ENCODE peak calls at places on chromosome 21, in eight cellular contexts. D is PC-9, X is psoas muscle, W is fibroblast of mammary gland, P is ovary, M is hepatocyte, K is choroid plexus epithelial cell, Y is lower leg skin. Z is an unnamed sample.

GRCh38 chr21:25396135-25396711 is 211.1 kb downstream of the MRPL39 start:
- DNase-seq in D (no peak), X (no peak), W (no peak), P (no peak), M (no peak), K (no peak), Y (no peak), Z (no peak)

GRCh38 chr21:42214081-42214750 is 4.7 kb upstream of the ABCG1 start:
- DNase-seq in D (no peak), X (no peak), W (no peak), P (no peak), M (no peak), K (no peak), Y (peak), Z (no peak)

GRCh38 chr21:28479660-28480059 is 513.0 kb downstream of the LTN1 start:
- DNase-seq in D (no peak), X (no peak), W (no peak), P (no peak), M (no peak), K (no peak), Y (no peak), Z (no peak)

GRCh38 chr21:28865488-28866186 is 127.0 kb downstream of the LTN1 start:
- DNase-seq in D (no peak), X (no peak), W (no peak), P (no peak), M (no peak), K (no peak), Y (no peak), Z (no peak)

GRCh38 chr21:42674351-42674940 is 21.0 kb downstream of the PDE9A start:
- DNase-seq in D (no peak), X (peak), W (peak), P (peak), M (peak), K (no peak), Y (no peak), Z (no peak)

GRCh38 chr21:42997053-42997452 is 22.7 kb downstream of the PKNOX1 start:
- DNase-seq in D (peak), X (peak), W (peak), P (peak), M (peak), K (peak), Y (no peak), Z (peak)

GRCh38 chr21:25191141-25191540 is 416.1 kb downstream of the MRPL39 start:
- DNase-seq in D (no peak), X (no peak), W (no peak), P (no peak), M (no peak), K (no peak), Y (no peak), Z (no peak)

GRCh38 chr21:17196619-17197018 is 316.2 kb upstream of the CXADR start:
- DNase-seq in D (no peak), X (no peak), W (peak), P (no peak), M (peak), K (no peak), Y (no peak), Z (no peak)

GRCh38 chr21:42384184-42384583 is 11.7 kb downstream of the TMPRSS3 start:
- DNase-seq in D (no peak), X (no peak), W (no peak), P (no peak), M (no peak), K (no peak), Y (no peak), Z (no peak)

GRCh38 chr21:29315155-29315749 is 16.5 kb downstream of the BACH1 start:
- DNase-seq in D (no peak), X (no peak), W (no peak), P (no peak), M (no peak), K (no peak), Y (no peak), Z (no peak)

GRCh38 chr21:43352568-43353281 is 74.2 kb downstream of the SIK1 start:
- DNase-seq in D (no peak), X (no peak), W (peak), P (no peak), M (no peak), K (peak), Y (no peak), Z (no peak)

GRCh38 chr21:34576043-34576466 is 38.9 kb downstream of the RCAN1 start:
- DNase-seq in D (no peak), X (no peak), W (peak), P (no peak), M (no peak), K (no peak), Y (no peak), Z (no peak)

GRCh38 chr21:37829043-37829442 is 87.2 kb downstream of the KCNJ6 start:
- DNase-seq in D (no peak), X (no peak), W (no peak), P (no peak), M (no peak), K (no peak), Y (no peak), Z (no peak)

GRCh38 chr21:33430858-33431257 is 27.6 kb downstream of the IFNGR2 start:
- DNase-seq in D (no peak), X (no peak), W (no peak), P (no peak), M (no peak), K (no peak), Y (no peak), Z (no peak)

GRCh38 chr21:42102516-42102915 is 31.4 kb downstream of the UMODL1 start:
- DNase-seq in D (no peak), X (no peak), W (no peak), P (no peak), M (no peak), K (no peak), Y (no peak), Z (no peak)

GRCh38 chr21:41958886-41959563 is 5.2 kb upstream of the C2CD2 start:
- DNase-seq in D (peak), X (peak), W (no peak), P (no peak), M (no peak), K (no peak), Y (peak), Z (no peak)

GRCh38 chr21:26550357-26550756 is 22.7 kb downstream of the CYYR1 start:
- DNase-seq in D (no peak), X (no peak), W (no peak), P (no peak), M (no peak), K (peak), Y (no peak), Z (no peak)
- TF ChIP-seq CTCF in D (no peak), X (no peak), W (no peak), P (no peak), M (no peak), K (no peak), Y (no peak), Z (no peak)

GRCh38 chr21:31873275-31873695 is 465 bp downstream of the HUNK start:
- DNase-seq in D (no peak), X (peak), W (no peak), P (no peak), M (peak), K (no peak), Y (peak), Z (no peak)

GRCh38 chr21:31873696-31874599 is 1.1 kb downstream of the HUNK start:
- DNase-seq in D (no peak), X (peak), W (no peak), P (no peak), M (peak), K (peak), Y (peak), Z (no peak)

GRCh38 chr21:31872072-31872451 is 758 bp upstream of the HUNK start:
- DNase-seq in D (no peak), X (no peak), W (no peak), P (no peak), M (no peak), K (no peak), Y (no peak), Z (no peak)

GRCh38 chr21:31874817-31875216 is 2.0 kb downstream of the HUNK start:
- DNase-seq in D (no peak), X (no peak), W (no peak), P (no peak), M (peak), K (no peak), Y (peak), Z (no peak)

GRCh38 chr21:31872452-31873274 is at the start of gene HUNK:
- DNase-seq in D (no peak), X (peak), W (peak), P (peak), M (peak), K (peak), Y (peak), Z (no peak)
- TF ChIP-seq CTCF in D (no peak), X (no peak), W (no peak), P (no peak), M (no peak), K (no peak), Y (no peak), Z (no peak)

DNA sequence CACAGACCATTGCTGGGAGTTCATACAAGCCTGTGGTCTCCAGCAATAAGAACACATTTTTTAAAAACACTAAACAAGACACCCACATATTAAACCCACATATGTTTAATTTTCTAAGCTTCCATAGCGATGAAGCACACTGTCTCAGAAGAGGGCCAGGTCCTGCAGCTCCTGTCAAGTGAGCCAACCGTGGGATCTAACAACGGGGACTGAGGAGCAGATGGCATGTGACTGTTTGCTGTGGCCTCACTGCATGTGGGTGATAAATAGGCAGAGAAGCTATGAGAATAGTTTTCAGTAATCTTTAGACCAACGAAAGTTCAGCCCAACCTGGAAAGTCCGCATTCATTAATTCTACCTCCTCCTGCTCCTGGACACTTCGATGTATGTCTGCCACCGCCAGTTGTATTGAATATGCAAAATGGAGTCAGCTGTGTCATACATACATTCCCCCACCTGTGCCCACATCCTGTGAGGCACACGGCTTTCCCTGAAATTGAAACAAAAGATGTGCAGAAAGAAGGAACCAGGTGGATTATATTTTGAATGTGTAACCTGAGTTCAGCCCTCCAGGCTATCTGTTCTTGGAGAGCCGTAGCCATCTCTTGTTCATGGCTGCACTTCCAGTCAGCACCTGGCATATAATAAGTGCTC is 88.2 kb downstream of the MIS18A start:
- DNase-seq in D (no peak), X (no peak), W (no peak), P (no peak), M (no peak), K (no peak), Y (no peak), Z (no peak)
- TF ChIP-seq CTCF in D (no peak), X (no peak), W (no peak), P (no peak), M (no peak), K (no peak), Y (no peak), Z (no peak)

DNA sequence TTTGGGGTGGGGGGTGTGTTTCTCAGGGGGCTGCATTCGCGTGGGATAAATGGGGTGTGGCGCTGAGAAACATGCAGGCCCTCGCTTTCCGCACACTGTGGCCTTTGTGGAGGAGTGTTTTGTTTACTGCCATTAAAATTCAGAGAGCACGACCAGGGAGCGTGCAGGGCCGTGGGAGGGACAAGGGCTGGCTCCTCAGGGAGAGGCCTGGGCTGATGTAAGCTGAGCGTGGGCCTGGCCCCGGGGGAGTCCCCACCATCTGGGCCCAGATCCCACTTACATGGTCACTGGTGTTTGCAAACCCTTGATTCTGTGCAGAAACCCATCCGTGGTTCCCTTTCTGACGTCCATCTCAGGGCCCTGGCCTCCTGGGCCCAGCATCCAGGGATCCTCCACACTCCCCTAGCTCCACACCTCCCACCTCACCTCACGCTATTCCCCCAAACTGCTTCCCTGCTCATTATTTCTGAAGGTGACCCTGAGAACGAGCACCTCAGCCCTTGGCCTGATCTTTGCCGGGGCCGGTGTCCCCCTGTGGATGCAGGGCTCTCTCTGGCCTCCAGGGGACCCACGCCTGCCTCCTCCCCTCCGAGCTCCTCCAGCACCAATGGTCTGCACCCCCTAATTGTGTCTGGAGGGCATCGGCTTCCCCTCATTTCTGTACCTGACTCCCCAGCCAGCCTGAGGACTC is 92.5 kb upstream of the SIM2 start:
- DNase-seq in D (no peak), X (no peak), W (no peak), P (no peak), M (no peak), K (no peak), Y (no peak), Z (no peak)
- TF ChIP-seq CTCF in D (no peak), X (no peak), W (no peak), P (no peak), M (no peak), K (no peak), Y (no peak), Z (no peak)

DNA sequence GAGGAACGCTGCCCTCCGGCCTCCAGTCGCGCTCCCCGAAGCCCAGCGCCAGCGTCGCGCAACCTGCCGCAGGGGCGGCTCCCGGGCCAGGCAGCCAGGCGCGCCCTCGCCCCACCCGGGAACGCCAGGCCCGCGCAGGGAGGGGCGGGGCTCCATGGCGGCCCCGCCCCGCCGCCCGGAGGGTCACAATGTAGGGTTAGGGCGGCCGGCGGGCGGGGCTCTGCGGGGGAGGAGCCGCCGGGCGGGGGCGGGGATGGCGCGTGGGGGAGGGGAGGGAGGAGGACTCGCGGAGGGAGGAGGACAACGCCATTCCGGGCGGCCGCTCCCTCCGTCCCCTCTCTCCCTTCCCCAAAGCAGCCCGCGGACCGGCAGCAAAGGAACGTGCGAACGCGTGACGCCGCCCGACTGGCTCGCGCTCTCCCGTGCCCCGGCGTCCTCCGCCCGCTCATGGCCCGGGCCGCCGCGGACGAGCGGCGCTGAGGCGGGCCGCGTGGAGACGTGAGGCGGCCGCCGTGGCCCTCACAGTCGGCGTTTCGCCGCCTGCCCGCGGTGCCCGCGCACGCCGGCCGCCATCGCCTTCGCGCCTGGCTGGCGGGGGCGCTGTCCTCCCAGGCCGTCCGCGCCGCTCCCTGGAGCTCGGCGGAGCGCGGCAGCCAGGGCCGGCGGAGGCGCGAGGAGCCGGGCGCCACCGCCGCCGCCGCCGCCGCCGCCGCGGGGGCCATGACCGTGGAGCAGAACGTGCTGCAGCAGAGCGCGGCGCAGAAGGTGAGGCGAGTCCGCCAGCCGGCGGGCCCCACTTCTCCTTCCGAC is at the start of gene USP25:
- DNase-seq in D (peak), X (peak), W (peak), P (peak), M (peak), K (peak), Y (peak), Z (no peak)
- TF ChIP-seq CTCF in D (no peak), X (peak), W (no peak), P (no peak), M (no peak), K (peak), Y (no peak), Z (no peak)

DNA sequence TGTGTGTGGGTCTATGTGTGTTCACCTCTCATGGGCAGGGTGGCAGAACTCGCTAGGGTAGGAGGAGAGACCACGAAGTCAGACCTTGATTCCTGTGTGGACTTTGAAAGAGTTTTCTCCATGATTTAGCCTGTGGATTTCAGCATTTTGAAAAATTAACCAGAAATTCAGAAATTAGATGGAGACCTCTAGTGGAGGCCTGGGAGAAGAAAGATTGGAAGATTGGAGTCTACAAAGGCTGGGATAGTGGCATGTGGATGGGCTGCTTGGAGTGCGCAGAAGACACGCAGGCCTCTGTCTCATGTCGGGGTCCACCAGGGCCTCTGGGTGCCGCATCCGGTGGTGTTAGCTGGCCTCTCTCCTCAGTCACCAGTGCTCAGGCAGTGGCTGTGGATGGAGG is 18.9 kb upstream of the IGSF5 start:
- DNase-seq in D (no peak), X (no peak), W (no peak), P (no peak), M (no peak), K (peak), Y (no peak), Z (no peak)
- TF ChIP-seq CTCF in D (no peak), X (no peak), W (no peak), P (no peak), M (peak), K (peak), Y (no peak), Z (peak)

GRCh38 chr21:45607922-45608295 is 35.6 kb upstream of the PCBP3 start:
- DNase-seq in D (no peak), X (no peak), W (no peak), P (no peak), M (no peak), K (no peak), Y (no peak), Z (no peak)
- TF ChIP-seq CTCF in D (no peak), X (no peak), W (no peak), P (no peak), M (no peak), K (no peak), Y (no peak), Z (no peak)

GRCh38 chr21:30842990-30843389 is 13.4 kb upstream of the KRTAP7-1 start:
- DNase-seq in D (no peak), X (no peak), W (no peak), P (no peak), M (no peak), K (no peak), Y (no peak), Z (no peak)
- TF ChIP-seq CTCF in D (peak), X (no peak), W (no peak), P (no peak), M (no peak), K (no peak), Y (no peak), Z (no peak)

GRCh38 chr21:20875741-20876140 is 122.5 kb upstream of the NCAM2 start:
- DNase-seq in D (no peak), X (no peak), W (no peak), P (no peak), M (peak), K (peak), Y (no peak), Z (no peak)
- TF ChIP-seq CTCF in D (no peak), X (no peak), W (no peak), P (no peak), M (peak), K (peak), Y (no peak), Z (peak)

GRCh38 chr21:44836666-44837471 is 19.0 kb upstream of the SUMO3 start:
- DNase-seq in D (peak), X (no peak), W (peak), P (no peak), M (peak), K (peak), Y (no peak), Z (no peak)
- TF ChIP-seq CTCF in D (no peak), X (no peak), W (no peak), P (no peak), M (no peak), K (peak), Y (no peak), Z (no peak)

Z was measured in retinal pigment epithelial cell.